ENCODE peak calls at places on chromosomes 11 and 22, in eight cellular contexts. T, U, Y, M, Z, C, A and R are unnamed samples.

GRCh38 chr11:123536690-123537437 is 106.8 kb downstream of the GRAMD1B start:
- DNase-seq in Z (no peak), Y (no peak), T (no peak), A (no peak), C (no peak), U (no peak), M (no peak), R (no peak)

GRCh38 chr11:126408496-126408895 is 53.0 kb downstream of the ST3GAL4 start:
- DNase-seq in A (no peak), Z (no peak), Y (no peak), M (no peak), U (no peak), C (no peak), T (no peak), R (no peak)

GRCh38 chr22:29382575-29383328 is 5.6 kb downstream of the AP1B1 start:
- DNase-seq in Y (no peak), T (no peak), Z (peak), C (no peak), M (no peak), U (no peak), A (no peak), R (no peak)

GRCh38 chr11:44564653-44565007 is 833 bp upstream of the CD82 start:
- DNase-seq in Y (peak), M (peak), T (peak), U (peak), A (no peak), C (peak), Z (peak), R (no peak)

GRCh38 chr11:61082161-61082870 is 20.0 kb upstream of the CD5 start:
- DNase-seq in Z (no peak), C (no peak), Y (no peak), M (no peak), U (no peak), T (no peak), A (no peak), R (no peak)

GRCh38 chr11:69983897-69984438 is 94.1 kb upstream of the ANO1 start:
- DNase-seq in C (no peak), A (no peak), T (no peak), M (no peak), Z (no peak), U (no peak), Y (no peak), R (no peak)

GRCh38 chr11:15968461-15969130 is 387.8 kb downstream of the SOX6 start:
- DNase-seq in Z (no peak), C (peak), A (no peak), U (no peak), T (peak), Y (no peak), M (peak), R (no peak)

GRCh38 chr11:32891657-32892354 is 805 bp upstream of the QSER1 start:
- DNase-seq in M (no peak), T (no peak), Z (no peak), C (no peak), A (peak), Y (peak), U (peak), R (no peak)

GRCh38 chr11:74468058-74468457 is 709 bp upstream of the KCNE3 start:
- DNase-seq in Y (no peak), Z (no peak), M (no peak), U (no peak), A (no peak), T (no peak), C (peak), R (no peak)

GRCh38 chr22:44807232-44807631 is 54.9 kb downstream of the ARHGAP8 start:
- DNase-seq in Z (no peak), M (no peak), U (no peak), T (no peak), C (peak), A (no peak), Y (no peak), R (no peak)

GRCh38 chr11:76637491-76638266 is 32.9 kb downstream of the LRRC32 start:
- DNase-seq in U (no peak), Y (no peak), C (peak), Z (no peak), T (no peak), A (no peak), M (no peak), R (no peak)

GRCh38 chr11:47392546-47393162 is 14.3 kb upstream of the SPI1 start:
- DNase-seq in Y (no peak), Z (no peak), U (no peak), T (no peak), C (no peak), M (no peak), A (no peak), R (no peak)

GRCh38 chr22:47171441-47172221 is 409.2 kb downstream of the TBC1D22A start:
- DNase-seq in C (peak), Y (no peak), T (no peak), M (no peak), A (no peak), Z (no peak), U (no peak), R (no peak)

GRCh38 chr22:18033204-18033998 is 9.0 kb upstream of the MICAL3 start:
- DNase-seq in A (no peak), C (no peak), T (no peak), Y (no peak), Z (no peak), U (peak), M (no peak), R (no peak)

GRCh38 chr11:38865922-38866321 is 2267.9 kb upstream of the RAG2 start:
- DNase-seq in T (no peak), C (no peak), Z (no peak), Y (no peak), A (no peak), U (no peak), M (no peak), R (no peak)

GRCh38 chr11:87180743-87181142 is 143.0 kb downstream of the TMEM135 start:
- DNase-seq in Y (no peak), U (peak), C (no peak), Z (no peak), M (no peak), T (no peak), A (no peak), R (no peak)

GRCh38 chr22:35638408-35638807 is 9.8 kb upstream of the APOL6 start:
- DNase-seq in A (no peak), Z (peak), U (peak), Y (no peak), C (no peak), T (no peak), M (no peak), R (no peak)

GRCh38 chr22:31753005-31753633 is 700 bp upstream of the DEPDC5 start:
- DNase-seq in T (peak), U (no peak), Y (peak), Z (peak), C (peak), A (no peak), M (no peak), R (no peak)

GRCh38 chr11:119101367-119101758 is 290 bp downstream of the DPAGT1 start:
- DNase-seq in Y (no peak), C (no peak), A (no peak), Z (no peak), M (no peak), U (no peak), T (no peak), R (no peak)

GRCh38 chr22:20012741-20013331 is 3.8 kb downstream of the ARVCF start:
- DNase-seq in Z (no peak), C (no peak), Y (no peak), M (no peak), A (no peak), T (no peak), U (no peak), R (no peak)

GRCh38 chr22:46748948-46749681 is 11.1 kb upstream of the CERK start:
- DNase-seq in C (no peak), A (peak), M (no peak), T (no peak), Z (no peak), Y (no peak), U (peak), R (no peak)

GRCh38 chr11:108432783-108433182 is 34.5 kb downstream of the C11orf65 start:
- DNase-seq in Z (no peak), M (no peak), C (no peak), U (peak), A (no peak), T (no peak), Y (no peak), R (no peak)

GRCh38 chr11:95884364-95884763 is 39.5 kb downstream of the MTMR2 start:
- DNase-seq in M (no peak), Y (no peak), T (no peak), C (no peak), Z (no peak), U (peak), A (no peak), R (no peak)